ENCODE peak calls at places on chromosomes 12 and 14, in five cellular contexts. U is GM12878, C is HepG2, X is GM23338, J is K562. G is an unnamed sample.

GRCh38 chr14:89386214-89386886 is 30.7 kb downstream of the FOXN3 start:
- DNase-seq in U (peak), C (no peak), J (no peak), X (no peak), G (no peak)

GRCh38 chr14:104382361-104383087 is 197.0 kb upstream of the C14orf180 start:
- DNase-seq in X (no peak), U (no peak), J (no peak), C (no peak), G (no peak)

GRCh38 chr12:60847281-60847680 is 1251.5 kb downstream of the SLC16A7 start:
- DNase-seq in C (no peak), U (no peak), X (no peak), J (no peak), G (no peak)

GRCh38 chr14:77240336-77240915 is 30.6 kb downstream of the NGB start:
- DNase-seq in X (no peak), J (no peak), U (no peak), C (no peak), G (no peak)

GRCh38 chr12:42482820-42483533 is 106.6 kb downstream of the PRICKLE1 start:
- DNase-seq in U (no peak), X (peak), C (peak), J (peak), G (peak)

GRCh38 chr12:119369907-119370546 is 35.5 kb downstream of the CCDC60 start:
- DNase-seq in X (no peak), J (no peak), U (no peak), C (no peak), G (no peak)

GRCh38 chr12:69922999-69923398 is 98.0 kb downstream of the MYRFL start:
- DNase-seq in C (no peak), U (no peak), X (no peak), J (no peak), G (no peak)

GRCh38 chr12:11773889-11774677 is 124.6 kb downstream of the ETV6 start:
- DNase-seq in J (no peak), C (no peak), U (no peak), X (no peak), G (no peak)

GRCh38 chr14:42192659-42193425 is 586.2 kb downstream of the LRFN5 start:
- DNase-seq in U (no peak), X (no peak), C (no peak), J (no peak), G (peak)

GRCh38 chr12:58503731-58504520 is 416.4 kb downstream of the LRIG3 start:
- DNase-seq in C (no peak), J (no peak), X (no peak), U (no peak), G (no peak)

GRCh38 chr12:1605129-1606020 is 11.0 kb upstream of the FBXL14 start:
- DNase-seq in J (peak), U (no peak), C (peak), X (peak), G (peak)

DNA sequence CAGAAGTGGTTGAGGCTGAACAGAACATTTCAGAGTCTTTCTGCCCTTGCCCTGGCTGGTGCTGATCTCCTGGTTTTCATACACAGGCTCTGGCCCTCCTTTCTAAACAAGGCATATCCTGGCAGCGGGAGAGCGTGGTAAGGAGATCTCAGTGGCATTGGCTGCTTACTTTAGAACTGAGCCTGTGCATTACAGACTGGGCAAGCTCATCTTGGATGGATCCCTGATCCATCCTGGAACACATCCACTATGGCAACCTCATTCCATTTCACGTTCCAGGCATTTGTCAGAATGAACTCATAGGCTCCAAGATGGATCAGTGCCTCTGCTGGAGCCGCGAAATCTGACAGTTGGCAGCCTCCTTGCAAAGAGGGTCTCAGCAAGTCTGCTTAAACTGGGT is 224.5 kb upstream of the PELI2 start:
- DNase-seq in U (no peak), C (no peak), X (no peak), J (no peak), G (no peak)
- TF ChIP-seq JUNB in U (no peak), C (no peak), X (no peak), J (no peak), G (no peak)

GRCh38 chr12:21456291-21456780 is 18.9 kb downstream of the PYROXD1 start:
- DNase-seq in X (no peak), U (no peak), J (no peak), C (no peak), G (no peak)
- TF ChIP-seq JUNB in X (no peak), U (no peak), J (no peak), C (no peak), G (no peak)

GRCh38 chr14:20760950-20761349 is 7.3 kb upstream of the EDDM3B start:
- DNase-seq in U (no peak), J (no peak), X (no peak), C (no peak), G (no peak)
- TF ChIP-seq JUNB in U (no peak), J (no peak), X (no peak), C (no peak), G (no peak)

DNA sequence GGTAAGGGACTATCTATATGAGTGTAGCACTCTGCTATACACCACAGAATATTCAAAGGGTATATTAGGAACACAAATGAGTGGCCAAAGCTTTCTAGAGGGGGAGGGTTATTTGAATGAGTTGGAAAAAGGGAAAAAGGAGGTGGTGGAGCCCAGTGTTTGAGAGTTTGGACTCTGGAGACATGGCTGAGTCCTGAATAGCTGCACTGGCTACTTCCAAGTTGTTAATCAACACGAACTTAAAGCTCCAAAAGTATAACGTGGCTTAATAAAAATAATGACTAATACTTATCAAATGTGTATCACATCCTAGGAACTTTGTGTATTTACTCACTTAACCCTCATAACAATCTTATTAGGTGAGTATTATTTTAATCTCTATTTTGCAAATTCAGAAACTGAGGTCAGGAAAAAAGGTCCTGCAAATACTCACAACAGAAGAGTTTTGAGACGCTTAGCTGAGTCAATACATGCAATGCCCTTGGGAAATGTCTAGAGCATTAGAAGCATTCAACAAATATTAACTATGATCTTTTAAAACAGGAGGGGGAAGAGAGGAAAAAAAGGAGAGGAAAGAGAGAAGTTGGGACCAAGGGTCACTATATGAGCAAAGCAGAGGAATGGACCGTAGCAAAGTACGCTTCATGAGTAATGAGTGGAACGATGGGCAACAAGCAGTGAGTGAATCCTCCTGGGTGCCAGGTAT is 189.5 kb upstream of the HMGA2 start:
- DNase-seq in C (peak), U (no peak), X (no peak), J (no peak), G (no peak)
- TF ChIP-seq JUNB in C (no peak), U (no peak), X (no peak), J (no peak), G (peak)

DNA sequence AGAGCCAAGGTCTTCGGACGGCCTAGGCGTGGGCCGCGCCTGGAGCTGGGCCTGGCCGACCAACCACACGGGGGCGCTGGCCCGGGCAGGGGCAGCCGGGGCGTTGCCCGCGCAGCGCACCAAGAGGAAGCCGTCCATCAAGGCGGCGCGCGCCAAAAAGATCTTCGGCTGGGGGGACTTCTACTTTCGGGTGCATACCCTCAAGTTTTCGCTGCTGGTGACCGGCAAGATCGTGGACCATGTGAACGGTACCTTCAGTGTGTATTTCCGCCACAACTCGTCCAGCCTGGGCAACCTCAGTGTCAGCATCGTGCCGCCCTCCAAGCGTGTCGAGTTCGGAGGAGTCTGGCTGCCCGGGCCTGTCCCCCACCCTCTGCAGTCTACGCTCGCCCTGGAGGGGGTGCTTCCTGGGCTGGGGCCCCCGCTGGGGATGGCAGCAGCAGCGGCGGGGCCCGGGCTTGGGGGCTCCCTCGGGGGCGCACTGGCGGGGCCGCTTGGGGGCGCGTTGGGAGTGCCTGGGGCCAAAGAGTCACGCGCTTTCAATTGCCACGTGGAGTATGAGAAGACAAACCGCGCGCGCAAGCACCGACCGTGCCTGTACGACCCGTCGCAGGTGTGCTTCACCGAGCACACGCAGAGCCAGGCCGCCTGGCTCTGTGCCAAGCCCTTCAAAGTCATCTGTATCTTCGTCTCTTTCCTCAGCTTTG is 4.4 kb upstream of the SHMT2 start:
- DNase-seq in U (no peak), X (peak), J (no peak), C (no peak), G (no peak)
- TF ChIP-seq JUNB in U (no peak), X (no peak), J (no peak), C (no peak), G (no peak)

GRCh38 chr14:82720431-82720830 is 1186.8 kb upstream of the SEL1L start:
- DNase-seq in X (no peak), J (no peak), U (no peak), C (no peak), G (no peak)

GRCh38 chr14:82724296-82724695 is 1190.6 kb upstream of the SEL1L start:
- DNase-seq in C (no peak), U (no peak), J (no peak), X (no peak), G (no peak)

GRCh38 chr14:82725188-82725587 is 1191.5 kb upstream of the SEL1L start:
- DNase-seq in U (no peak), C (no peak), X (no peak), J (no peak), G (no peak)

GRCh38 chr14:82720931-82721330 is 1187.3 kb upstream of the SEL1L start:
- DNase-seq in J (no peak), X (peak), U (no peak), C (no peak), G (no peak)
- TF ChIP-seq JUNB in J (no peak), X (no peak), U (no peak), C (no peak), G (no peak)

GRCh38 chr12:56299308-56299852 is 750 bp downstream of the CS start:
- DNase-seq in X (no peak), C (no peak), J (peak), U (no peak), G (no peak)
- TF ChIP-seq JUNB in X (no peak), C (no peak), J (no peak), U (no peak), G (no peak)

DNA sequence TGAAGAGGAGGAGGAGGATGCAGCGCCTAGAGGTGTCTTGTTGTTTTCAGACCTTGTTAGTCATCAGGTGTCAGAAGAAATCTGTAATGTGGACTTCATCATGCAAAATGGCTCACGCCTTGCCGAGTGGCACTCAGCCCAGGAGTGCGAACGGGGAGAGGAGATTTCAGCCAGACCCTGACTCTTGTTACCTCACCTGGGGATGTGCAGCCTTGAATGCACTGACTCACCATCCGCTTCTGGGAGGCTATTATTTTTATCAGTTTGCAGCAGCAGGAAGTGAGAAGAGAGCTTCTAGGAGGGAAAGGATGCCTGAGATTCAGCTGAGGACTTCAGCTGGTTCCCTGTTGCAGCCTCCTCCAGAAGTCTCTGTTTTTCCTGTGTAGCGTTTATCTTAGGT is 48.1 kb upstream of the PLXNC1 start:
- DNase-seq in J (peak), C (no peak), U (no peak), X (no peak), G (no peak)
- TF ChIP-seq JUNB in J (no peak), C (no peak), U (no peak), X (no peak), G (no peak)

GRCh38 chr14:98665019-98665418 is 607.0 kb downstream of the BCL11B start:
- DNase-seq in X (peak), C (no peak), U (no peak), J (no peak), G (no peak)
- TF ChIP-seq JUNB in X (no peak), C (no peak), U (no peak), J (no peak), G (no peak)

DNA sequence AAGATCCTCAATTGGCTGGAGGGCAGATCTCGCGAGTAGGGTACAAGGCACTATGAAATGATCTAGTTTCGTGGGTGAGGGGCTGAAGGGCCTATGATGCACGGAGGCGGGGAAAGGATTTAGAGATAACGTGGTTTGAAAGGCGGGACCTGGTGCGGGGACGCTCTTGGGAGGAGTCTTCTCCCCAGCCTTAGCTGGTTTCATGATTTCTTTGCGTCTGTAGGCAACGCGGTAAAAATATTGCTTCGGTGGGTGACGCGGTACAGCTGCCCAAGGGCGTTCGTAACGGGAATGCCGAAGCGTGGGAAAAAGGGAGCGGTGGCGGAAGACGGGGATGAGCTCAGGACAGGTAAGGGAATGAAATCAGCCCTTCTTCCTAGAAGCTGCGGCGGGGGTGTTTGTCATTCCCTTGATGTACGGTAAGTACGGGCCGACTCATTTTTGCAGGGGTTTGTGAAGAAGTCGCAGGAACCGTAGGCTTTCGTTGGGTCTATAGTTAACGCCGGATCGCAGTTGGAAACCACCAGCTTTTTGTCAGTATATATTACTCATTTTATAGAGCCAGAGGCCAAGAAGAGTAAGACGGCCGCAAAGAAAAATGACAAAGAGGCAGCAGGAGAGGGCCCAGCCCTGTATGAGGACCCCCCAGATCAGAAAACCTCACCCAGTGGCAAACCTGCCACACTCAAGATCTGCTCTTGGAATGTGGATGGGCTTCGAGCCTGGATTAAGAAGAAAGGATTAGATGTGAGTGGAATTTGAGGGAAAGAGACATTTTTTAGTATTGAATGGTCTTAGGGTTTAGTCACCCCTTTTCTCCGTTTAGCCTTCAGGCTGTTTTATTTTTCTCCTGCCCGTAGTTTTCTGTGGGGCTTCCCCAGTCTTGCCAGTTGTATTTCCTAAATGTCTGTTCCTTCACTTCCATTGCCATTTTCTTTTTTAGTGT is 602 bp downstream of the APEX1 start:
- DNase-seq in X (peak), U (no peak), C (no peak), J (peak), G (peak)
- TF ChIP-seq JUNB in X (no peak), U (no peak), C (peak), J (no peak), G (no peak)

G was measured in A549.